ENCODE peak calls at places on chromosome 2, in nine cellular contexts. C is EL; D is activated CD4-positive, alpha-beta T cell treated with anti-CD3 and anti-CD28 coated beads for 36 hours; F is nephron progenitor cell; N is stimulated activated CD4-positive, alpha-beta T cell treated with anti-CD3 and anti-CD28 coated beads, TNF-alpha, amount 100 ng/mL, for 4 hours; X is fibroblast of mammary gland; R is stromal cell of bone marrow; K is transverse colon; L is SJCRH30. S is an unnamed sample.

GRCh38 chr2:199910338-199911051 is 598 bp upstream of the C2orf69 start:
- DNase-seq in C (no peak), X (peak; percentile 6), L (no peak), K (no peak), D (no peak), F (no peak), R (no peak), N (no peak), S (no peak)

GRCh38 chr2:71713581-71714580 is 260.5 kb downstream of the DYSF start:
- DNase-seq in N (no peak), F (no peak), D (no peak), R (peak; percentile 78), K (no peak), L (peak; percentile 32), X (peak; percentile 93), C (peak; percentile 70), S (no peak)

GRCh38 chr2:2662847-2663356 is 331.8 kb upstream of the MYT1L start:
- DNase-seq in D (no peak), K (no peak), F (no peak), L (no peak), R (no peak), X (no peak), C (no peak), N (no peak), S (no peak)

GRCh38 chr2:95043300-95043786 is 17.8 kb downstream of the MAL start:
- DNase-seq in D (peak; percentile 81), N (no peak), R (peak; percentile 34), K (peak; percentile 53), X (peak; percentile 81), F (no peak), L (peak; percentile 89), C (peak; percentile 66), S (no peak)

GRCh38 chr2:85037622-85038021 is 66.7 kb downstream of the KCMF1 start:
- DNase-seq in F (no peak), X (no peak), L (no peak), N (no peak), D (no peak), C (no peak), R (no peak), K (no peak), S (no peak)

GRCh38 chr2:29847901-29848300 is 73.5 kb downstream of the ALK start:
- DNase-seq in N (no peak), L (peak; percentile 97), K (no peak), X (no peak), R (no peak), C (no peak), F (no peak), D (no peak), S (no peak)

GRCh38 chr2:158740591-158740990 is 54.5 kb upstream of the DAPL1 start:
- DNase-seq in F (no peak), L (no peak), C (peak; percentile 86), K (no peak), X (peak; percentile 95), N (no peak), D (no peak), R (peak; percentile 59), S (no peak)

GRCh38 chr2:15874311-15874710 is 66.0 kb upstream of the MYCN start:
- DNase-seq in K (no peak), R (no peak), F (no peak), L (no peak), C (no peak), N (no peak), X (no peak), D (no peak), S (no peak)

GRCh38 chr2:213015387-213016165 is 135.8 kb downstream of the IKZF2 start:
- DNase-seq in R (no peak), D (peak; percentile 78), L (no peak), C (no peak), F (no peak), K (no peak), X (no peak), N (no peak), S (no peak)

GRCh38 chr2:210493528-210493927 is 17.0 kb upstream of the LANCL1 start:
- DNase-seq in C (no peak), K (no peak), L (no peak), D (no peak), F (no peak), X (no peak), R (no peak), N (no peak), S (no peak)

GRCh38 chr2:46097714-46098480 is 199.3 kb upstream of the EPAS1 start:
- DNase-seq in C (peak; percentile 98), D (no peak), R (peak; percentile 92), X (peak; percentile 98), K (peak; percentile 76), L (peak; percentile 79), F (no peak), N (no peak), S (no peak)

GRCh38 chr2:176445831-176446433 is 176.7 kb downstream of the MTX2 start:
- DNase-seq in C (peak; percentile 61), L (peak; percentile 6), N (no peak), F (no peak), X (peak; percentile 82), D (no peak), K (no peak), R (peak; percentile 52), S (no peak)

GRCh38 chr2:117618607-117619006 is 195.9 kb upstream of the DDX18 start:
- DNase-seq in K (no peak), F (no peak), D (no peak), N (no peak), X (no peak), C (no peak), L (no peak), R (no peak), S (no peak)

GRCh38 chr2:15863494-15864175 is 76.7 kb upstream of the MYCN start:
- DNase-seq in D (no peak), C (no peak), L (no peak), F (no peak), K (no peak), R (no peak), N (no peak), X (no peak), S (no peak)

GRCh38 chr2:224892574-224893204 is 149.6 kb downstream of the DOCK10 start:
- DNase-seq in R (no peak), F (no peak), X (no peak), D (no peak), K (no peak), N (no peak), C (no peak), L (no peak), S (peak; percentile 53)

GRCh38 chr2:33495683-33496082 is 19.2 kb downstream of the RASGRP3 start:
- DNase-seq in N (no peak), R (no peak), C (no peak), D (no peak), F (no peak), X (no peak), L (no peak), K (no peak), S (no peak)

GRCh38 chr2:119267604-119268003 is 44.0 kb downstream of the STEAP3 start:
- DNase-seq in F (no peak), C (no peak), K (no peak), X (no peak), L (no peak), D (no peak), N (no peak), R (no peak), S (peak; percentile 40)

GRCh38 chr2:158817596-158817995 is 22.5 kb downstream of the DAPL1 start:
- DNase-seq in N (no peak), L (no peak), X (peak; percentile 68), D (no peak), K (no peak), R (peak; percentile 55), F (no peak), C (peak; percentile 53), S (no peak)

GRCh38 chr2:167471734-167472133 is 583.5 kb downstream of the XIRP2 start:
- DNase-seq in N (no peak), K (no peak), X (no peak), L (peak; percentile 28), D (no peak), F (no peak), C (no peak), R (no peak), S (peak; percentile 63)

GRCh38 chr2:169002151-169002738 is 28.9 kb downstream of the ABCB11 start:
- DNase-seq in R (no peak), C (peak; percentile 16), N (no peak), X (no peak), F (no peak), L (no peak), D (no peak), K (no peak), S (no peak)

GRCh38 chr2:7012141-7012809 is 95.1 kb downstream of the RNF144A start:
- DNase-seq in R (no peak), K (no peak), N (no peak), F (no peak), L (no peak), C (no peak), D (no peak), X (peak; percentile 93), S (no peak)

GRCh38 chr2:239328306-239329191 is 72.3 kb downstream of the HDAC4 start:
- DNase-seq in D (no peak), N (no peak), L (peak; percentile 41), K (peak; percentile 65), R (peak; percentile 78), X (peak; percentile 91), F (peak; percentile 61), C (no peak), S (peak; percentile 55)

GRCh38 chr2:179536185-179536584 is 271.6 kb upstream of the SESTD1 start:
- DNase-seq in L (no peak), X (peak; percentile 38), N (no peak), F (no peak), R (peak; percentile 16), C (peak; percentile 13), D (no peak), K (no peak), S (no peak)

S was measured in endodermal cell.